ENCODE peak calls at places on chromosomes 12 and 14, in seven cellular contexts. H is activated T-cell treated with anti-CD3 and anti-CD28 coated beads, Interleukin-2, amount 50 U/mL, for 1 hour; X is NCI-H526 treated with DMSO at 0.1 percent for 48 hours; O is naive thymus-derived CD4-positive, alpha-beta T cell; C is stimulated activated CD8-positive, alpha-beta memory T cell treated with anti-CD3 and anti-CD28 coated beads, Interleukin-4, amount 100 ng/mL, for 1 hour; E is hepatic stellate cell; M is dermis blood vessel endothelial cell. I is an unnamed sample.

GRCh38 chr12:100672075-100672592 is 98.7 kb downstream of the GAS2L3 start:
- DNase-seq in H (peak), X (no peak), O (no peak), C (no peak), E (no peak), M (peak), I (peak)

GRCh38 chr14:59199614-59200013 is 11.1 kb downstream of the DAAM1 start:
- DNase-seq in H (no peak), X (no peak), O (no peak), C (no peak), E (no peak), M (no peak), I (no peak)

GRCh38 chr12:6375269-6376078 is at the start of gene SCNN1A:
- DNase-seq in H (no peak), X (peak), O (no peak), C (no peak), E (no peak), M (no peak), I (no peak)

GRCh38 chr14:92339426-92339825 is 16.5 kb downstream of the SLC24A4 start:
- DNase-seq in H (no peak), X (no peak), O (no peak), C (no peak), E (no peak), M (no peak), I (no peak)

GRCh38 chr12:130747867-130748740 is 32.0 kb upstream of the RIMBP2 start:
- DNase-seq in H (peak), X (peak), O (peak), C (peak), E (peak), M (peak), I (peak)

GRCh38 chr14:105487449-105487985 is 831 bp downstream of the CRIP1 start:
- DNase-seq in H (peak), X (no peak), O (peak), C (no peak), E (no peak), M (no peak), I (no peak)

GRCh38 chr12:4962539-4963486 is 53.1 kb downstream of the KCNA1 start:
- DNase-seq in H (no peak), X (no peak), O (no peak), C (no peak), E (no peak), M (no peak), I (no peak)

GRCh38 chr12:111942557-111942956 is 70.4 kb downstream of the TMEM116 start:
- DNase-seq in H (no peak), X (no peak), O (no peak), C (no peak), E (no peak), M (peak), I (peak)

GRCh38 chr14:52003324-52003723 is 14.0 kb downstream of the RTRAF start:
- DNase-seq in H (no peak), X (no peak), O (no peak), C (no peak), E (no peak), M (peak), I (no peak)

GRCh38 chr14:67984274-67984673 is 164.7 kb downstream of the RAD51B start:
- DNase-seq in H (no peak), X (no peak), O (no peak), C (no peak), E (no peak), M (no peak), I (no peak)

GRCh38 chr12:64560395-64561301 is 49.6 kb upstream of the RASSF3 start:
- DNase-seq in H (no peak), X (no peak), O (no peak), C (no peak), E (peak), M (peak), I (peak)

I was measured in AG08396.